ENCODE peak calls at places on chromosomes 4 and X, in ten cellular contexts. X is cardiac muscle cell, R is GM12865, K is GM10248, V is AG09319, Q is H9, E is IMR-90, H is ascending aorta, M is AG09309, B is glutamatergic neuron. T is an unnamed sample.

GRCh38 chrX:15471016-15471415 is 22.1 kb downstream of the PIR start:
- DNase-seq in Q (peak; percentile 72), R (peak; percentile 67), K (peak; percentile 48), X (peak; percentile 71), E (peak; percentile 65), V (no peak), B (peak; percentile 64), M (no peak), H (no peak), T (peak; percentile 28)

GRCh38 chrX:40154853-40155616 is 57.3 kb upstream of the BCOR start:
- DNase-seq in M (no peak), R (peak; percentile 64), K (peak; percentile 51), E (peak; percentile 50), H (no peak), Q (peak; percentile 75), X (peak; percentile 75), B (peak; percentile 65), V (no peak), T (no peak)

GRCh38 chr4:8698341-8699062 is 105.9 kb downstream of the CPZ start:
- DNase-seq in Q (peak; percentile 16), B (no peak), V (no peak), K (no peak), X (no peak), E (no peak), H (no peak), M (no peak), R (no peak), T (no peak)

GRCh38 chr4:6471303-6472007 is 959 bp downstream of the PPP2R2C start:
- DNase-seq in K (no peak), H (no peak), X (no peak), V (no peak), E (no peak), Q (peak; percentile 41), B (no peak), R (no peak), M (no peak), T (no peak)

GRCh38 chr4:145154573-145154972 is 25.8 kb downstream of the OTUD4 start:
- DNase-seq in E (peak; percentile 35), Q (no peak), X (peak; percentile 54), R (peak; percentile 65), K (peak; percentile 26), M (no peak), V (no peak), H (no peak), B (no peak), T (no peak)

GRCh38 chr4:153409924-153410501 is 56.1 kb upstream of the TMEM131L start:
- DNase-seq in E (peak; percentile 16), X (peak; percentile 4), Q (no peak), B (no peak), R (no peak), M (no peak), H (no peak), K (no peak), V (no peak), T (no peak)

GRCh38 chr4:182280439-182281111 is 37.4 kb downstream of the TENM3 start:
- DNase-seq in H (no peak), Q (no peak), X (peak; percentile 38), R (no peak), E (peak; percentile 78), V (no peak), B (no peak), M (no peak), K (no peak), T (no peak)

GRCh38 chrX:134603806-134604700 is 54.2 kb downstream of the PLAC1 start:
- DNase-seq in X (peak; percentile 92), B (no peak), Q (no peak), R (no peak), M (peak; percentile 84), E (peak; percentile 90), V (peak; percentile 81), H (no peak), K (no peak), T (no peak)

GRCh38 chr4:56512166-56512565 is 6.6 kb downstream of the ARL9 start:
- DNase-seq in R (no peak), K (no peak), Q (no peak), E (peak; percentile 45), V (no peak), B (no peak), M (peak; percentile 10), H (no peak), X (peak; percentile 3), T (no peak)

GRCh38 chrX:110188701-110189558 is 129.0 kb downstream of the AMMECR1 start:
- DNase-seq in Q (no peak), V (no peak), M (no peak), E (peak; percentile 30), K (no peak), B (no peak), R (no peak), X (no peak), H (no peak), T (no peak)

GRCh38 chr4:80134936-80135701 is 62.1 kb upstream of the ANTXR2 start:
- DNase-seq in M (no peak), H (no peak), X (peak; percentile 25), K (no peak), R (no peak), V (no peak), Q (no peak), E (peak; percentile 42), B (no peak), T (no peak)

GRCh38 chrX:46543441-46543840 is 1.8 kb downstream of the ZNF674 start:
- DNase-seq in V (no peak), H (no peak), M (no peak), Q (no peak), X (no peak), K (no peak), B (no peak), E (no peak), R (no peak), T (no peak)

GRCh38 chr4:35080799-35081198 is 1163.5 kb downstream of the ARAP2 start:
- DNase-seq in M (no peak), X (no peak), E (no peak), V (no peak), Q (no peak), H (no peak), B (no peak), R (no peak), K (no peak), T (no peak)

GRCh38 chr4:28948501-28948900 is 1771.7 kb upstream of the PCDH7 start:
- DNase-seq in H (no peak), B (no peak), V (no peak), M (no peak), R (no peak), E (peak; percentile 49), K (no peak), X (peak; percentile 0), Q (no peak), T (no peak)

GRCh38 chrX:40100141-40100536 is 2.4 kb upstream of the BCOR start:
- DNase-seq in B (no peak), E (no peak), R (peak; percentile 42), V (no peak), Q (no peak), M (no peak), H (no peak), X (peak; percentile 66), K (no peak), T (no peak)

GRCh38 chr4:125736057-125736456 is 421.3 kb downstream of the FAT4 start:
- DNase-seq in B (no peak), R (no peak), K (no peak), M (no peak), V (no peak), H (no peak), X (peak; percentile 42), Q (no peak), E (peak; percentile 52), T (no peak)

DNA sequence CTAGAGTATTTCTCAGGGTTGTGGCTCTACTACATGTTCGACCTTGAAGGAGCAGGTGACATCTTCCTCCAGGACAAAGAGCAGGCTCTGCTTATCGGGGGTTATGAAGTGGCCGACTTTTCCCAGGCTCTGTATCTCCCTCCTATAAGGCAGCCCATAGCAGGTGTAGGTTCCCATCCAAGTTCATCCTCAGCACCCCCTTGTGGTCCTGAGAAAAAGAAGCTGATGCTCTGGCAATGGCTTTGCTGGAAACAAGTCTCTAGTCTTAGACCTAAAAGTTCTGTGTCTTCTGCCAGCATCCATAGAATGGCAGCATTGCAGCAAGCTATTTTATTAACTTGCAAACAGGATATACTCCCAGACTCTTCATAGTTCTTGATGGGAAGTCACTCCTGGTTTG is 836.6 kb upstream of the PRKX start:
- DNase-seq in E (no peak), Q (peak; percentile 60), K (no peak), X (no peak), H (no peak), B (no peak), M (no peak), V (no peak), R (no peak), T (no peak)
- TF ChIP-seq CTCF in E (no peak), Q (peak; percentile 70), K (no peak), X (no peak), H (no peak), B (no peak), M (no peak), V (no peak), R (no peak), T (no peak)

GRCh38 chr4:132592850-132593249 is 556.2 kb upstream of the PCDH10 start:
- DNase-seq in X (no peak), E (no peak), H (no peak), Q (no peak), K (no peak), V (no peak), B (no peak), M (no peak), R (no peak), T (no peak)
- TF ChIP-seq CTCF in X (no peak), E (no peak), H (no peak), Q (no peak), K (no peak), V (no peak), B (no peak), M (no peak), R (no peak), T (no peak)

DNA sequence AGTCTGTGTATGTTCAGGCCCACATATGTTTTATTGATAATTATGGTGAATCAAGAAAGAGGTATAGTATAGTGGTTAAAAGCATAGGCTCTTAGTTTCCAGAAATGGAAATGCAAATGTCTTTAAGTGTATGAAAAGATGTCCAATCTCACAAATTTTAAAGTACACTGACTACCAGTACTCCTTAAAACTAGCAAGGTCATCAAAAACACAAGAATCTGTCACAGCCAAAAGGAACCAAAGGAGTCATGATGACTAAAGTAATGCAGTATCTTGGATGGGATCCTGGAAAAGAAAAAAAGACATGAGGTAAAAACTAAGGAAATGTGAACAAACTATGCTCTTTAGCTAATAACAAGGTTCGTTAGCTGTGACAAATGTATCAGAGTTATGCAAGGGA is 659 bp upstream of the RBM41 start:
- DNase-seq in X (no peak), H (no peak), R (no peak), B (no peak), Q (no peak), M (no peak), E (no peak), K (no peak), V (no peak), T (no peak)
- TF ChIP-seq CTCF in X (no peak), H (no peak), R (no peak), B (no peak), Q (no peak), M (no peak), E (no peak), K (no peak), V (no peak), T (no peak)

DNA sequence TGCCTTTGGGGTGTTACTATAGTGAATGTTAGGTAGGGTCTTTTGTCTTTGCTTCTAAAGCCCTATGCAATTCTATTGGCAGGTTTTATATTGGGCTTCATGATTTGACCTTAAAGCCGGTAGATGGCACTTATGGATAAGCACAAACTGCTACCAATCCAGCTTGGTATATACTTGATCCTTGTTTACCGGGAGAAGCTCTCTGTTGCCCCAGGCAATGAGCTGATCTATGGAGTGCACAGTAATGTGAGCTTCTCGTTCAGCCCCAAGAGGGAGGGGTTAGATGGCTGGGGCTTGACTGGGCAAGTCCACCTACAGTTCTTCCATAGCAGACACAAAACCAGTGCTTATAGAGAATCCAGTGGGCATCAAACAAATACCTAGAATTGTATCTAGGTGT is 287.2 kb upstream of the CT83 start:
- DNase-seq in R (no peak), B (no peak), E (no peak), H (no peak), X (no peak), V (no peak), Q (no peak), M (peak; percentile 10), K (no peak), T (no peak)
- TF ChIP-seq CTCF in R (no peak), B (no peak), E (no peak), H (no peak), X (no peak), V (no peak), Q (no peak), M (no peak), K (no peak), T (no peak)

T was measured in natural killer cell.